ENCODE peak calls at places on chromosomes 11 and 22, in nine cellular contexts. One of them, this sample, is unnamed.

GRCh38 chr11:3659595-3660515 is 11.3 kb downstream of the CHRNA10 start:
- DNase-seq in NCI-H524: no peak
- DNase-seq in myocyte: peak; percentile 14
- DNase-seq in AG20443: no peak
- DNase-seq in Kasumi-1: no peak
- DNase-seq in naive thymus-derived CD4-positive, alpha-beta T cell: no peak
- DNase-seq in stimulated activated CD4-positive, alpha-beta T cell treated with anti-CD3 and anti-CD28 coated beads, TNF-alpha, amount 100 ng/mL, for 24 hours: no peak
- DNase-seq in CD4-positive, alpha-beta T cell: no peak
- DNase-seq in AG10803: no peak
- DNase-seq in this sample: no peak

GRCh38 chr11:61140416-61140815 is 20.8 kb downstream of the VPS37C start:
- DNase-seq in CD4-positive, alpha-beta T cell: no peak
- DNase-seq in AG20443: no peak
- DNase-seq in AG10803: no peak
- DNase-seq in Kasumi-1: no peak
- DNase-seq in naive thymus-derived CD4-positive, alpha-beta T cell: no peak
- DNase-seq in NCI-H524: no peak
- DNase-seq in stimulated activated CD4-positive, alpha-beta T cell treated with anti-CD3 and anti-CD28 coated beads, TNF-alpha, amount 100 ng/mL, for 24 hours: no peak
- DNase-seq in myocyte: no peak
- DNase-seq in this sample: no peak

GRCh38 chr11:14538271-14538925 is 18.2 kb upstream of the PSMA1 start:
- DNase-seq in CD4-positive, alpha-beta T cell: no peak
- DNase-seq in Kasumi-1: no peak
- DNase-seq in NCI-H524: peak; percentile 8
- DNase-seq in myocyte: no peak
- DNase-seq in AG10803: peak; percentile 6
- DNase-seq in AG20443: no peak
- DNase-seq in stimulated activated CD4-positive, alpha-beta T cell treated with anti-CD3 and anti-CD28 coated beads, TNF-alpha, amount 100 ng/mL, for 24 hours: no peak
- DNase-seq in naive thymus-derived CD4-positive, alpha-beta T cell: no peak
- DNase-seq in this sample: no peak

GRCh38 chr22:22342697-22343602 is 98.4 kb downstream of the VPREB1 start:
- DNase-seq in myocyte: peak; percentile 28
- DNase-seq in naive thymus-derived CD4-positive, alpha-beta T cell: peak; percentile 8
- DNase-seq in NCI-H524: peak; percentile 64
- DNase-seq in CD4-positive, alpha-beta T cell: peak; percentile 73
- DNase-seq in Kasumi-1: no peak
- DNase-seq in AG10803: no peak
- DNase-seq in stimulated activated CD4-positive, alpha-beta T cell treated with anti-CD3 and anti-CD28 coated beads, TNF-alpha, amount 100 ng/mL, for 24 hours: peak; percentile 43
- DNase-seq in AG20443: peak; percentile 48
- DNase-seq in this sample: peak; percentile 81

GRCh38 chr22:46484861-46485595 is 52.4 kb downstream of the CELSR1 start:
- DNase-seq in myocyte: peak; percentile 61
- DNase-seq in naive thymus-derived CD4-positive, alpha-beta T cell: no peak
- DNase-seq in stimulated activated CD4-positive, alpha-beta T cell treated with anti-CD3 and anti-CD28 coated beads, TNF-alpha, amount 100 ng/mL, for 24 hours: no peak
- DNase-seq in AG10803: no peak
- DNase-seq in Kasumi-1: no peak
- DNase-seq in CD4-positive, alpha-beta T cell: no peak
- DNase-seq in AG20443: peak; percentile 23
- DNase-seq in NCI-H524: no peak
- DNase-seq in this sample: no peak

GRCh38 chr11:75400110-75400865 is 970 bp downstream of the RPS3 start:
- DNase-seq in stimulated activated CD4-positive, alpha-beta T cell treated with anti-CD3 and anti-CD28 coated beads, TNF-alpha, amount 100 ng/mL, for 24 hours: no peak
- DNase-seq in NCI-H524: no peak
- DNase-seq in CD4-positive, alpha-beta T cell: no peak
- DNase-seq in naive thymus-derived CD4-positive, alpha-beta T cell: peak; percentile 18
- DNase-seq in AG10803: peak; percentile 19
- DNase-seq in myocyte: peak; percentile 19
- DNase-seq in Kasumi-1: peak; percentile 28
- DNase-seq in AG20443: no peak
- DNase-seq in this sample: no peak

GRCh38 chr11:80782135-80782885 is 1341.5 kb upstream of the TENM4 start:
- DNase-seq in stimulated activated CD4-positive, alpha-beta T cell treated with anti-CD3 and anti-CD28 coated beads, TNF-alpha, amount 100 ng/mL, for 24 hours: no peak
- DNase-seq in naive thymus-derived CD4-positive, alpha-beta T cell: no peak
- DNase-seq in AG10803: no peak
- DNase-seq in CD4-positive, alpha-beta T cell: no peak
- DNase-seq in Kasumi-1: no peak
- DNase-seq in AG20443: no peak
- DNase-seq in myocyte: no peak
- DNase-seq in NCI-H524: peak; percentile 44
- DNase-seq in this sample: peak; percentile 13

GRCh38 chr22:27480487-27480886 is 321.1 kb downstream of the MN1 start:
- DNase-seq in naive thymus-derived CD4-positive, alpha-beta T cell: no peak
- DNase-seq in NCI-H524: no peak
- DNase-seq in Kasumi-1: no peak
- DNase-seq in AG20443: no peak
- DNase-seq in CD4-positive, alpha-beta T cell: no peak
- DNase-seq in myocyte: no peak
- DNase-seq in AG10803: no peak
- DNase-seq in stimulated activated CD4-positive, alpha-beta T cell treated with anti-CD3 and anti-CD28 coated beads, TNF-alpha, amount 100 ng/mL, for 24 hours: no peak
- DNase-seq in this sample: peak; percentile 96

GRCh38 chr22:46018859-46019258 is 41.9 kb upstream of the WNT7B start:
- DNase-seq in NCI-H524: no peak
- DNase-seq in AG20443: no peak
- DNase-seq in AG10803: no peak
- DNase-seq in Kasumi-1: no peak
- DNase-seq in stimulated activated CD4-positive, alpha-beta T cell treated with anti-CD3 and anti-CD28 coated beads, TNF-alpha, amount 100 ng/mL, for 24 hours: no peak
- DNase-seq in naive thymus-derived CD4-positive, alpha-beta T cell: no peak
- DNase-seq in CD4-positive, alpha-beta T cell: no peak
- DNase-seq in myocyte: no peak
- DNase-seq in this sample: no peak

GRCh38 chr11:16981651-16982194 is 32.5 kb downstream of the PLEKHA7 start:
- DNase-seq in AG20443: peak; percentile 56
- DNase-seq in stimulated activated CD4-positive, alpha-beta T cell treated with anti-CD3 and anti-CD28 coated beads, TNF-alpha, amount 100 ng/mL, for 24 hours: no peak
- DNase-seq in AG10803: peak; percentile 42
- DNase-seq in NCI-H524: no peak
- DNase-seq in CD4-positive, alpha-beta T cell: no peak
- DNase-seq in myocyte: peak; percentile 61
- DNase-seq in Kasumi-1: no peak
- DNase-seq in naive thymus-derived CD4-positive, alpha-beta T cell: no peak
- DNase-seq in this sample: peak; percentile 95

GRCh38 chr11:83035070-83035854 is 36.4 kb downstream of the RAB30 start:
- DNase-seq in AG10803: peak; percentile 79
- DNase-seq in NCI-H524: peak; percentile 44
- DNase-seq in CD4-positive, alpha-beta T cell: no peak
- DNase-seq in AG20443: peak; percentile 26
- DNase-seq in stimulated activated CD4-positive, alpha-beta T cell treated with anti-CD3 and anti-CD28 coated beads, TNF-alpha, amount 100 ng/mL, for 24 hours: no peak
- DNase-seq in Kasumi-1: no peak
- DNase-seq in myocyte: peak; percentile 73
- DNase-seq in naive thymus-derived CD4-positive, alpha-beta T cell: no peak
- DNase-seq in this sample: peak; percentile 6

GRCh38 chr22:17705565-17706450 is 67.3 kb downstream of the BCL2L13 start:
- DNase-seq in AG10803: no peak
- DNase-seq in Kasumi-1: no peak
- DNase-seq in naive thymus-derived CD4-positive, alpha-beta T cell: no peak
- DNase-seq in stimulated activated CD4-positive, alpha-beta T cell treated with anti-CD3 and anti-CD28 coated beads, TNF-alpha, amount 100 ng/mL, for 24 hours: no peak
- DNase-seq in CD4-positive, alpha-beta T cell: no peak
- DNase-seq in myocyte: peak; percentile 31
- DNase-seq in NCI-H524: no peak
- DNase-seq in AG20443: no peak
- DNase-seq in this sample: no peak

GRCh38 chr11:11036185-11037161 is 178.6 kb upstream of the ZBED5 start:
- DNase-seq in stimulated activated CD4-positive, alpha-beta T cell treated with anti-CD3 and anti-CD28 coated beads, TNF-alpha, amount 100 ng/mL, for 24 hours: peak; percentile 9
- DNase-seq in CD4-positive, alpha-beta T cell: no peak
- DNase-seq in myocyte: peak; percentile 67
- DNase-seq in AG10803: peak; percentile 59
- DNase-seq in naive thymus-derived CD4-positive, alpha-beta T cell: peak; percentile 51
- DNase-seq in Kasumi-1: peak; percentile 54
- DNase-seq in AG20443: no peak
- DNase-seq in NCI-H524: peak; percentile 71
- DNase-seq in this sample: peak; percentile 59

GRCh38 chr11:80816454-80816847 is 1375.6 kb upstream of the TENM4 start:
- DNase-seq in myocyte: no peak
- DNase-seq in AG20443: no peak
- DNase-seq in stimulated activated CD4-positive, alpha-beta T cell treated with anti-CD3 and anti-CD28 coated beads, TNF-alpha, amount 100 ng/mL, for 24 hours: no peak
- DNase-seq in CD4-positive, alpha-beta T cell: no peak
- DNase-seq in Kasumi-1: no peak
- DNase-seq in naive thymus-derived CD4-positive, alpha-beta T cell: no peak
- DNase-seq in AG10803: no peak
- DNase-seq in NCI-H524: no peak
- DNase-seq in this sample: no peak

GRCh38 chr22:40416636-40417035 is 46.2 kb downstream of the SGSM3 start:
- DNase-seq in CD4-positive, alpha-beta T cell: no peak
- DNase-seq in AG20443: no peak
- DNase-seq in Kasumi-1: no peak
- DNase-seq in NCI-H524: no peak
- DNase-seq in AG10803: no peak
- DNase-seq in naive thymus-derived CD4-positive, alpha-beta T cell: no peak
- DNase-seq in myocyte: no peak
- DNase-seq in stimulated activated CD4-positive, alpha-beta T cell treated with anti-CD3 and anti-CD28 coated beads, TNF-alpha, amount 100 ng/mL, for 24 hours: no peak
- DNase-seq in this sample: no peak

GRCh38 chr22:25419247-25420113 is 145.0 kb upstream of the GRK3 start:
- DNase-seq in stimulated activated CD4-positive, alpha-beta T cell treated with anti-CD3 and anti-CD28 coated beads, TNF-alpha, amount 100 ng/mL, for 24 hours: no peak
- DNase-seq in myocyte: peak; percentile 16
- DNase-seq in NCI-H524: peak; percentile 51
- DNase-seq in naive thymus-derived CD4-positive, alpha-beta T cell: no peak
- DNase-seq in CD4-positive, alpha-beta T cell: no peak
- DNase-seq in AG20443: no peak
- DNase-seq in Kasumi-1: peak; percentile 24
- DNase-seq in AG10803: peak; percentile 20
- DNase-seq in this sample: no peak

GRCh38 chr11:38582151-38582550 is 1984.1 kb upstream of the RAG2 start:
- DNase-seq in AG10803: no peak
- DNase-seq in naive thymus-derived CD4-positive, alpha-beta T cell: no peak
- DNase-seq in CD4-positive, alpha-beta T cell: no peak
- DNase-seq in NCI-H524: no peak
- DNase-seq in myocyte: peak; percentile 24
- DNase-seq in stimulated activated CD4-positive, alpha-beta T cell treated with anti-CD3 and anti-CD28 coated beads, TNF-alpha, amount 100 ng/mL, for 24 hours: no peak
- DNase-seq in Kasumi-1: no peak
- DNase-seq in AG20443: no peak
- DNase-seq in this sample: no peak

GRCh38 chr22:38205261-38206128 is 3.7 kb downstream of the MAFF start:
- DNase-seq in CD4-positive, alpha-beta T cell: no peak
- DNase-seq in myocyte: no peak
- DNase-seq in naive thymus-derived CD4-positive, alpha-beta T cell: no peak
- DNase-seq in NCI-H524: no peak
- DNase-seq in AG10803: peak; percentile 88
- DNase-seq in stimulated activated CD4-positive, alpha-beta T cell treated with anti-CD3 and anti-CD28 coated beads, TNF-alpha, amount 100 ng/mL, for 24 hours: no peak
- DNase-seq in Kasumi-1: no peak
- DNase-seq in AG20443: peak; percentile 83
- DNase-seq in this sample: no peak

GRCh38 chr11:62680825-62681240 is 2.0 kb upstream of the UBXN1 start:
- DNase-seq in naive thymus-derived CD4-positive, alpha-beta T cell: peak; percentile 48
- DNase-seq in NCI-H524: peak; percentile 67
- DNase-seq in stimulated activated CD4-positive, alpha-beta T cell treated with anti-CD3 and anti-CD28 coated beads, TNF-alpha, amount 100 ng/mL, for 24 hours: no peak
- DNase-seq in Kasumi-1: peak; percentile 91
- DNase-seq in AG20443: peak; percentile 75
- DNase-seq in myocyte: peak; percentile 82
- DNase-seq in AG10803: peak; percentile 88
- DNase-seq in CD4-positive, alpha-beta T cell: no peak
- DNase-seq in this sample: peak; percentile 53

GRCh38 chr22:23218867-23219251 is 38.5 kb downstream of the BCR start:
- DNase-seq in AG10803: peak; percentile 36
- DNase-seq in naive thymus-derived CD4-positive, alpha-beta T cell: no peak
- DNase-seq in AG20443: no peak
- DNase-seq in NCI-H524: peak; percentile 99
- DNase-seq in stimulated activated CD4-positive, alpha-beta T cell treated with anti-CD3 and anti-CD28 coated beads, TNF-alpha, amount 100 ng/mL, for 24 hours: no peak
- DNase-seq in myocyte: peak; percentile 97
- DNase-seq in CD4-positive, alpha-beta T cell: no peak
- DNase-seq in Kasumi-1: peak; percentile 84
- DNase-seq in this sample: no peak

GRCh38 chr11:108322666-108323065 is 99.8 kb downstream of the ATM start:
- DNase-seq in NCI-H524: no peak
- DNase-seq in AG10803: peak; percentile 3
- DNase-seq in CD4-positive, alpha-beta T cell: no peak
- DNase-seq in myocyte: no peak
- DNase-seq in stimulated activated CD4-positive, alpha-beta T cell treated with anti-CD3 and anti-CD28 coated beads, TNF-alpha, amount 100 ng/mL, for 24 hours: no peak
- DNase-seq in Kasumi-1: no peak
- DNase-seq in AG20443: no peak
- DNase-seq in naive thymus-derived CD4-positive, alpha-beta T cell: no peak
- DNase-seq in this sample: no peak

GRCh38 chr22:26318975-26319374 is 110.1 kb upstream of the ASPHD2 start:
- DNase-seq in AG20443: peak; percentile 53
- DNase-seq in myocyte: peak; percentile 6
- DNase-seq in Kasumi-1: peak; percentile 10
- DNase-seq in NCI-H524: no peak
- DNase-seq in AG10803: peak; percentile 31
- DNase-seq in stimulated activated CD4-positive, alpha-beta T cell treated with anti-CD3 and anti-CD28 coated beads, TNF-alpha, amount 100 ng/mL, for 24 hours: no peak
- DNase-seq in naive thymus-derived CD4-positive, alpha-beta T cell: no peak
- DNase-seq in CD4-positive, alpha-beta T cell: no peak
- DNase-seq in this sample: no peak

GRCh38 chr11:109508185-109508584 is 86.2 kb downstream of the C11orf87 start:
- DNase-seq in NCI-H524: no peak
- DNase-seq in AG10803: no peak
- DNase-seq in stimulated activated CD4-positive, alpha-beta T cell treated with anti-CD3 and anti-CD28 coated beads, TNF-alpha, amount 100 ng/mL, for 24 hours: no peak
- DNase-seq in CD4-positive, alpha-beta T cell: no peak
- DNase-seq in naive thymus-derived CD4-positive, alpha-beta T cell: no peak
- DNase-seq in AG20443: no peak
- DNase-seq in myocyte: no peak
- DNase-seq in Kasumi-1: no peak
- DNase-seq in this sample: peak; percentile 19

GRCh38 chr22:36417281-36417686 is 29.5 kb upstream of the MYH9 start:
- DNase-seq in NCI-H524: no peak
- DNase-seq in Kasumi-1: no peak
- DNase-seq in AG10803: peak; percentile 53
- DNase-seq in AG20443: no peak
- DNase-seq in stimulated activated CD4-positive, alpha-beta T cell treated with anti-CD3 and anti-CD28 coated beads, TNF-alpha, amount 100 ng/mL, for 24 hours: no peak
- DNase-seq in naive thymus-derived CD4-positive, alpha-beta T cell: no peak
- DNase-seq in myocyte: no peak
- DNase-seq in CD4-positive, alpha-beta T cell: no peak
- DNase-seq in this sample: no peak

GRCh38 chr22:23182289-23183106 is 2.2 kb downstream of the BCR start:
- DNase-seq in AG10803: no peak
- DNase-seq in NCI-H524: peak; percentile 86
- DNase-seq in AG20443: no peak
- DNase-seq in naive thymus-derived CD4-positive, alpha-beta T cell: no peak
- DNase-seq in myocyte: peak; percentile 76
- DNase-seq in Kasumi-1: peak; percentile 22
- DNase-seq in stimulated activated CD4-positive, alpha-beta T cell treated with anti-CD3 and anti-CD28 coated beads, TNF-alpha, amount 100 ng/mL, for 24 hours: peak; percentile 59
- DNase-seq in CD4-positive, alpha-beta T cell: no peak
- DNase-seq in this sample: peak; percentile 63

GRCh38 chr11:45048870-45049825 is 97.3 kb upstream of the PRDM11 start:
- DNase-seq in AG20443: peak; percentile 28
- DNase-seq in Kasumi-1: no peak
- DNase-seq in myocyte: peak; percentile 42
- DNase-seq in CD4-positive, alpha-beta T cell: no peak
- DNase-seq in stimulated activated CD4-positive, alpha-beta T cell treated with anti-CD3 and anti-CD28 coated beads, TNF-alpha, amount 100 ng/mL, for 24 hours: no peak
- DNase-seq in NCI-H524: peak; percentile 99
- DNase-seq in AG10803: no peak
- DNase-seq in naive thymus-derived CD4-positive, alpha-beta T cell: no peak
- DNase-seq in this sample: no peak

GRCh38 chr11:111554532-111554931 is 14.0 kb downstream of the LAYN start:
- DNase-seq in myocyte: no peak
- DNase-seq in naive thymus-derived CD4-positive, alpha-beta T cell: no peak
- DNase-seq in Kasumi-1: no peak
- DNase-seq in AG20443: no peak
- DNase-seq in NCI-H524: no peak
- DNase-seq in stimulated activated CD4-positive, alpha-beta T cell treated with anti-CD3 and anti-CD28 coated beads, TNF-alpha, amount 100 ng/mL, for 24 hours: no peak
- DNase-seq in AG10803: no peak
- DNase-seq in CD4-positive, alpha-beta T cell: no peak
- DNase-seq in this sample: no peak

GRCh38 chr11:5596611-5597201 is at the start of gene TRIM6:
- DNase-seq in Kasumi-1: peak; percentile 19
- DNase-seq in stimulated activated CD4-positive, alpha-beta T cell treated with anti-CD3 and anti-CD28 coated beads, TNF-alpha, amount 100 ng/mL, for 24 hours: no peak
- DNase-seq in naive thymus-derived CD4-positive, alpha-beta T cell: no peak
- DNase-seq in AG10803: peak; percentile 50
- DNase-seq in CD4-positive, alpha-beta T cell: no peak
- DNase-seq in AG20443: peak; percentile 65
- DNase-seq in myocyte: peak; percentile 13
- DNase-seq in NCI-H524: no peak
- DNase-seq in this sample: no peak

GRCh38 chr11:79727221-79727620 is 286.4 kb upstream of the TENM4 start:
- DNase-seq in stimulated activated CD4-positive, alpha-beta T cell treated with anti-CD3 and anti-CD28 coated beads, TNF-alpha, amount 100 ng/mL, for 24 hours: no peak
- DNase-seq in Kasumi-1: no peak
- DNase-seq in AG10803: no peak
- DNase-seq in AG20443: no peak
- DNase-seq in myocyte: no peak
- DNase-seq in CD4-positive, alpha-beta T cell: no peak
- DNase-seq in NCI-H524: no peak
- DNase-seq in naive thymus-derived CD4-positive, alpha-beta T cell: no peak
- DNase-seq in this sample: no peak

GRCh38 chr11:15159085-15159484 is 44.4 kb downstream of the INSC start:
- DNase-seq in NCI-H524: peak; percentile 3
- DNase-seq in naive thymus-derived CD4-positive, alpha-beta T cell: no peak
- DNase-seq in AG20443: peak; percentile 59
- DNase-seq in AG10803: peak; percentile 53
- DNase-seq in myocyte: peak; percentile 25
- DNase-seq in stimulated activated CD4-positive, alpha-beta T cell treated with anti-CD3 and anti-CD28 coated beads, TNF-alpha, amount 100 ng/mL, for 24 hours: no peak
- DNase-seq in Kasumi-1: peak; percentile 41
- DNase-seq in CD4-positive, alpha-beta T cell: no peak
- DNase-seq in this sample: peak; percentile 55

This sample was measured in NCI-H526.